ENCODE peak calls at places on chromosomes 4 and X, in nine cellular contexts. E is A549, P is pancreas, C is AG04450, J is suprapubic skin, B is Calu3, T is neural crest cell, U is BJ, O is right atrium auricular region. Y is an unnamed sample.

GRCh38 chrX:77785746-77786548 is at the start of gene ATRX:
- DNase-seq in C (peak), P (peak), O (peak), B (peak), U (peak), E (peak), J (peak), T (peak), Y (peak)

GRCh38 chrX:49282647-49283011 is 13.0 kb downstream of the PPP1R3F start:
- DNase-seq in P (no peak), B (no peak), J (no peak), E (peak), T (no peak), O (no peak), U (no peak), C (no peak), Y (no peak)

GRCh38 chrX:153502796-153503195 is 8.0 kb downstream of the BGN start:
- DNase-seq in E (no peak), J (no peak), C (no peak), B (no peak), O (no peak), T (no peak), U (no peak), P (no peak), Y (no peak)

GRCh38 chr4:181938641-181939040 is 304.6 kb upstream of the TENM3 start:
- DNase-seq in B (no peak), U (no peak), P (no peak), C (no peak), T (no peak), J (no peak), E (no peak), O (no peak), Y (no peak)

GRCh38 chr4:110310795-110311194 is 112.4 kb upstream of the ELOVL6 start:
- DNase-seq in J (no peak), P (no peak), E (peak), C (no peak), U (no peak), B (no peak), T (no peak), O (no peak), Y (no peak)

GRCh38 chr4:83293305-83294046 is 8.9 kb upstream of the COQ2 start:
- DNase-seq in U (no peak), B (no peak), C (no peak), E (no peak), J (no peak), T (no peak), P (no peak), O (no peak), Y (no peak)

GRCh38 chr4:48970471-48970921 is 15.6 kb upstream of the CWH43 start:
- DNase-seq in O (no peak), J (no peak), B (peak), C (peak), T (no peak), P (no peak), U (no peak), E (no peak), Y (no peak)

GRCh38 chrX:153687121-153688039 is at the start of gene SLC6A8:
- DNase-seq in E (peak), U (no peak), J (peak), P (peak), B (peak), O (peak), C (peak), T (peak), Y (peak)

GRCh38 chr4:144868309-144868708 is 222.4 kb downstream of the HHIP start:
- DNase-seq in O (no peak), E (no peak), B (no peak), P (no peak), C (no peak), J (no peak), U (no peak), T (no peak), Y (no peak)

GRCh38 chrX:46298821-46299220 is 246.4 kb downstream of the ZNF674 start:
- DNase-seq in C (no peak), O (no peak), T (no peak), P (no peak), U (peak), E (no peak), B (no peak), J (no peak), Y (no peak)

GRCh38 chr4:15718959-15719358 is 16.1 kb downstream of the BST1 start:
- DNase-seq in P (no peak), B (no peak), C (no peak), U (no peak), E (no peak), O (no peak), J (no peak), T (no peak), Y (no peak)

GRCh38 chr4:2932951-2933565 is 30.1 kb downstream of the NOP14 start:
- DNase-seq in T (no peak), P (no peak), U (no peak), J (peak), O (no peak), E (no peak), C (no peak), B (no peak), Y (no peak)

DNA sequence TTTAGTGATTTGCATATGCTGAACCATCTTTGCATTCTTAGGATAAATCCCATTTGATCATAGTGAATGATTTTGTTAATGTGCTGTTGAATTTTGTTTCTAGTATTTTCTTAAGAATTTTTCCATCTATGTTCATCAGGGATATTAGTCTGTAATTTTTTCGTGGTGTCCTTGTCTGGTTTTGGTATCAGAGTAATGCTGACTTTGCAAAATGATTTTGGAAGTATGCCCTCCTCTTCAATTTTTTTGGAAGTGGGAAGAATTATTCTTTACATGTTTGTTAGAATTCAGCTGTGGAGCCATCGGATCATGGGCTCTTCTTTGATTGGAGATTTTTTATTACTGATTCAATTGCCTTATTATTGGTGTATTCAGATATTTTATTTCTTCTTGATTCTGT is 54.0 kb upstream of the TRO start:
- DNase-seq in O (no peak), P (no peak), J (no peak), C (no peak), T (no peak), E (no peak), B (no peak), U (no peak), Y (no peak)
- TF ChIP-seq CTCF in O (no peak), P (no peak), J (no peak), C (no peak), T (no peak), E (no peak), B (no peak), U (no peak), Y (no peak)

DNA sequence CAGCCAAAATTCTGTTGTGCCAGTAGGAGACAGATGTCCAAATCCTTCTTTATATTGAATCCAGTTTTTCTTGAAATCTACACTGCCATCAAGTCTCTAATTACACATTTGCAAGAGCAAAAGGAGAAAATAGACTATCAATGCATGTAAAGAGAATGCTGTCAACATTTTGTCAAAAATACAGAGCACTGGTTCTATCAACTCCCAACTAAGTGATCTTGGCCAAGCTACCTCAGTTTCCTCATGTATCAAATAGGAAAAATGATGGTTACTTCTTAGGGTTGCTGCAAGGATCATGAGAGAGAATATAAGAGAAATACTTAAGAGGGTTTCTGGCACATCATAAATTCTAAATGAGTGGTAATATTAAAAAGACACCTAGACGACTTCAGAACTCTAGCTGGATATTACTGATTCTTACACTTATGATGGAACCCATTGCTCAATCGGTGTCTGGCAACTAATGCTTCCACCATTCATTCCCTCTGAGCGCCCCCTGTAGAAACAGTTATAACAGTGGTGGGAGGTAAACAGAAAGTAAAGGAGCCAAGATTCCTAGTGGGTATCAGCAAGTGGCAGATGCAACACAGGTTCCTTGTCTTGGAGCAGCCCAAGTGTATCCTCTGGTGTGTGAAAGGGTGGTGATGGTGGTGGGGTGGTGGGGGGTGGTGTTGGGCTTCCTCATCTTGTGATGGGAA is 3.8 kb downstream of the FGG start:
- DNase-seq in O (no peak), E (no peak), T (no peak), B (no peak), P (no peak), J (no peak), U (no peak), C (no peak), Y (no peak)
- TF ChIP-seq CTCF in O (no peak), E (no peak), T (no peak), B (no peak), P (no peak), J (no peak), U (no peak), C (no peak), Y (no peak)

GRCh38 chr4:76783836-76784235 is 114.1 kb downstream of the SOWAHB start:
- DNase-seq in C (no peak), T (no peak), O (no peak), U (no peak), B (no peak), P (no peak), E (no peak), J (no peak), Y (no peak)

GRCh38 chr4:76782837-76783236 is 115.1 kb downstream of the SOWAHB start:
- DNase-seq in T (no peak), B (no peak), J (no peak), E (no peak), O (no peak), C (peak), U (peak), P (no peak), Y (peak)

GRCh38 chr4:76781698-76782595 is 116.0 kb downstream of the SOWAHB start:
- DNase-seq in O (no peak), C (peak), T (no peak), B (no peak), U (peak), J (no peak), P (no peak), E (peak), Y (peak)

GRCh38 chr4:76780781-76781697 is 116.9 kb downstream of the SOWAHB start:
- DNase-seq in B (no peak), T (no peak), J (no peak), P (no peak), O (no peak), U (no peak), E (no peak), C (no peak), Y (no peak)

GRCh38 chr4:76784237-76784636 is 113.7 kb downstream of the SOWAHB start:
- DNase-seq in C (no peak), B (peak), E (peak), O (no peak), J (no peak), P (no peak), T (no peak), U (no peak), Y (no peak)
- TF ChIP-seq CTCF in C (peak), B (no peak), E (no peak), O (no peak), J (no peak), P (no peak), T (peak), U (peak), Y (peak)

DNA sequence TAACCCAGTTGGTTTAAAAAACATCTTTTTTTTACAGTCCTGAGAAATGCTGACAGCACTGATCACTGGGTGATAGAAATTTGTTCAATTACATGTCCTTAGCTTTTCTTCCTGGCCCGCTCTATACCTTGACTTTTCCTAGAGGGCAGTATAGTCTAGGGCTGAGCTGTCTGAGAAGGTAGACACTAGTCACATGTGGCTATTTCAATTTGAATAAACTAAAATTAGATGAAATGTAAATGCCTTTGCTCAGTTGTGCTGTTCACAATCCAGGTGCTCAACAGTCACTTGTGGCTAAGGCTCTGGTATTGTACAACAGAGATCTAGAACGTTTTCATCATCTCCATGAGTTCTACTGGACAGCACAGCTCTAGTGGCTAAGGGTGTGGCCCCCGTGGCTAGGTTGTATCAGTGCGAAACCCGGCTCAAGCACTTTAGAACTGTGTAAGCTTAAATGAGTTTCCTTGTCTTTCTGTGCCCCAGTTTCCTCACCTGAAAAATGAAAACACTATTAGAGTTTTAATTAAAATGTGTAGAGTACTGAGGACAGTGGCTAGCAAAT is 111.6 kb upstream of the WDR17 start:
- DNase-seq in P (no peak), O (no peak), C (no peak), T (no peak), J (no peak), U (no peak), E (peak), B (no peak), Y (no peak)
- TF ChIP-seq CTCF in P (no peak), O (no peak), C (no peak), T (peak), J (no peak), U (no peak), E (no peak), B (no peak), Y (no peak)

DNA sequence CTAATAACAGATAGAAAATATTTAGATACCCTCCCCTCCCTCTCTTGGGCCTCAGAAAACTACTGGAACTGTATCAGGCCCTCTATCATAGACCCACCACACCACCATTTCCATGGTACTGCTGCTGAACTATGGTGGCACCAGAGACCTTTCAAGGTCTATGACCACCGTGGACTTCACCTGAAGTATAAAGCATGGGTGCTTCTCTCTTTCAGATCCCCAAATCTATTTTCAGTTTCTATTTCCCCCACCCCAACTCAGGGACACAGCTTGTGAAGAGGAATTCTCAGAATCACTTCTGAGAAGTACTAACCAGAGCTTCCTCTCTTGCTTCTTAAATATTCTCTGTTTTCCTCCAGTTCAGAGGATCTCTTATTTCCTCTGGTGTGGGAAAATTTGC is 840.8 kb upstream of the HTR2C start:
- DNase-seq in J (no peak), P (no peak), T (no peak), U (no peak), E (no peak), C (no peak), O (no peak), B (no peak), Y (no peak)
- TF ChIP-seq CTCF in J (no peak), P (no peak), T (no peak), U (no peak), E (no peak), C (no peak), O (no peak), B (no peak), Y (no peak)

Y was measured in AG09319.